ENCODE peak calls at places on chromosome 6, in four cellular contexts. F, H, C and G are unnamed samples.

GRCh38 chr6:134544737-134545136 is 226.8 kb upstream of the SGK1 start:
- DNase-seq in F (no peak), H (no peak), C (no peak), G (no peak)

GRCh38 chr6:11912420-11912819 is 99.7 kb upstream of the HIVEP1 start:
- DNase-seq in F (no peak), H (no peak), C (no peak), G (peak)

GRCh38 chr6:144314003-144314485 is 28.9 kb downstream of the UTRN start:
- DNase-seq in F (peak), H (no peak), C (no peak), G (no peak)

GRCh38 chr6:90098637-90099036 is 198.0 kb downstream of the BACH2 start:
- DNase-seq in F (peak), H (no peak), C (peak), G (no peak)

GRCh38 chr6:79338493-79338892 is 104.0 kb upstream of the HMGN3 start:
- DNase-seq in F (no peak), H (no peak), C (no peak), G (no peak)

GRCh38 chr6:21856096-21856825 is 262.7 kb downstream of the SOX4 start:
- DNase-seq in F (peak), H (no peak), C (peak), G (no peak)

GRCh38 chr6:143293526-143293925 is 157.0 kb downstream of the ADAT2 start:
- DNase-seq in F (no peak), H (no peak), C (peak), G (no peak)

GRCh38 chr6:27128796-27129094 is 118.8 kb upstream of the PRSS16 start:
- DNase-seq in F (no peak), H (no peak), C (no peak), G (no peak)

GRCh38 chr6:134249759-134250602 is 67.9 kb downstream of the SGK1 start:
- DNase-seq in F (no peak), H (no peak), C (peak), G (no peak)

GRCh38 chr6:169073311-169073710 is 180.3 kb downstream of the THBS2 start:
- DNase-seq in F (peak), H (no peak), C (peak), G (no peak)

GRCh38 chr6:16973071-16973470 is 128.8 kb upstream of the STMND1 start:
- DNase-seq in F (no peak), H (no peak), C (no peak), G (no peak)

GRCh38 chr6:111852704-111853103 is 20.5 kb downstream of the FYN start:
- DNase-seq in F (no peak), H (no peak), C (peak), G (no peak)

GRCh38 chr6:106184629-106185028 is 98.5 kb downstream of the PRDM1 start:
- DNase-seq in F (no peak), H (no peak), C (no peak), G (no peak)

GRCh38 chr6:26031151-26031594 is 56.1 kb upstream of the HFE start:
- DNase-seq in F (no peak), H (no peak), C (no peak), G (no peak)

GRCh38 chr6:35713006-35713405 is 23.8 kb upstream of the ARMC12 start:
- DNase-seq in F (no peak), H (no peak), C (no peak), G (no peak)

GRCh38 chr6:108102965-108103364 is 28.4 kb upstream of the OSTM1 start:
- DNase-seq in F (no peak), H (no peak), C (no peak), G (no peak)

GRCh38 chr6:139883776-139884175 is 509.3 kb upstream of the CITED2 start:
- DNase-seq in F (no peak), H (no peak), C (peak), G (no peak)

GRCh38 chr6:40044196-40044595 is 109.9 kb upstream of the MOCS1 start:
- DNase-seq in F (no peak), H (no peak), C (no peak), G (no peak)

GRCh38 chr6:75275067-75275466 is 9.5 kb downstream of the TMEM30A start:
- DNase-seq in F (peak), H (no peak), C (peak), G (no peak)

GRCh38 chr6:16409531-16410441 is 171.4 kb downstream of the GMPR start:
- DNase-seq in F (peak), H (peak), C (peak), G (peak)

GRCh38 chr6:50249493-50249892 is 199.8 kb upstream of the DEFB112 start:
- DNase-seq in F (no peak), H (no peak), C (no peak), G (no peak)

GRCh38 chr6:161127071-161127740 is 135.6 kb downstream of the MAP3K4 start:
- DNase-seq in F (no peak), H (no peak), C (no peak), G (no peak)

GRCh38 chr6:15538106-15538505 is 124.7 kb downstream of the DTNBP1 start:
- DNase-seq in F (no peak), H (no peak), C (no peak), G (no peak)

GRCh38 chr6:100347901-100348550 is 116.7 kb downstream of the SIM1 start:
- DNase-seq in F (peak), H (no peak), C (peak), G (peak)

GRCh38 chr6:137160763-137161162 is 12.7 kb downstream of the IL22RA2 start:
- DNase-seq in F (peak), H (no peak), C (no peak), G (no peak)

GRCh38 chr6:136550330-136551071 is at the start of gene MAP7:
- DNase-seq in F (no peak), H (peak), C (peak), G (peak)

GRCh38 chr6:168272379-168273011 is 47.1 kb downstream of the DACT2 start:
- DNase-seq in F (no peak), H (no peak), C (no peak), G (no peak)

GRCh38 chr6:30881987-30882763 is 2.1 kb upstream of the DDR1 start:
- DNase-seq in F (no peak), H (no peak), C (no peak), G (no peak)

GRCh38 chr6:73169111-73169510 is 56.2 kb downstream of the KHDC1L start:
- DNase-seq in F (no peak), H (no peak), C (no peak), G (no peak)

GRCh38 chr6:129672345-129672691 is 37.7 kb downstream of the ARHGAP18 start:
- DNase-seq in F (no peak), H (no peak), C (no peak), G (no peak)

GRCh38 chr6:55668625-55669024 is 89.6 kb upstream of the HMGCLL1 start:
- DNase-seq in F (peak), H (no peak), C (no peak), G (no peak)

GRCh38 chr6:111727798-111728197 is 122.1 kb upstream of the TRAF3IP2 start:
- DNase-seq in F (peak), H (peak), C (no peak), G (no peak)

GRCh38 chr6:157158897-157159296 is 164.4 kb downstream of the TMEM242 start:
- DNase-seq in F (no peak), H (no peak), C (no peak), G (no peak)
- TF ChIP-seq CTCF in F (peak), H (peak), C (no peak), G (no peak)

GRCh38 chr6:43508481-43509141 is 1.5 kb downstream of the LRRC73 start:
- DNase-seq in F (no peak), H (no peak), C (no peak), G (no peak)
- H3K4me3 ChIP-seq in F (no peak), H (no peak), C (no peak), G (no peak)

GRCh38 chr6:141202641-141203040 is 930.1 kb upstream of the GJE1 start:
- DNase-seq in F (no peak), H (no peak), C (peak), G (no peak)

GRCh38 chr6:141199074-141199473 is 933.7 kb upstream of the GJE1 start:
- DNase-seq in F (peak), H (no peak), C (peak), G (no peak)

GRCh38 chr6:141209890-141210289 is 922.8 kb upstream of the GJE1 start:
- DNase-seq in F (no peak), H (no peak), C (no peak), G (no peak)

GRCh38 chr6:141208101-141208500 is 924.6 kb upstream of the GJE1 start:
- DNase-seq in F (no peak), H (no peak), C (no peak), G (no peak)

DNA sequence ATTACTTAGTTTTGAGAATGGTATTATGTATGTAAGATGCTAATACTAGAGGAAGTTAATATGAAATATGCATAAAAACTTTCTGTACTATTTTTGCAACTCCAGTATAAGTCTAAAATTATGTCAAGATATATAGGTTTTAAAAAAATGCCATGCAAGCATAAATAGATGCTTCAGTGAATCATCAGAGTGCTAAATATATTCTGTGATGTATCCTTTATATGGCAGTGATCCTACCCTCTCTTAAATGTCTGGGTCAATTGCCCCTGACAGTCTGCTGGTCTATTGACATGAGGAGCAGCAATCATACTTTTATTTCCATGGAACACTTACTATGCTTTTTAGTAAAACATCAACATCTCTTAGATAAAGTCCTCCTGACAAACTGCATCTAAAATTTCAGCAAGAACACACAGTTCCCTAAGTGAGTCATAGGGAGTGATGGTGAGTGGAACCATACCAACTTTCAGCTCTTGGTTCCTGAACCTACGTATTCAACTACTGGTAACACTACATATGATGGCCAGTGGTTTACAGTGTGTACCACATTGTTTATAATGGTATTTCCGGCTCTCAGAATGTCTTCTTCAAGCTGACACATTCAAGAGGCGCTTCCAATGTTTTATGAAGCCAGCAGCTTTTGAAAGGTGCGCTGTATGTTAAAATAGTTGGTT is 928.7 kb upstream of the GJE1 start:
- DNase-seq in F (peak), H (no peak), C (peak), G (peak)
- TF ChIP-seq CTCF in F (no peak), H (no peak), C (no peak), G (no peak)

GRCh38 chr6:642805-643204 is 14.1 kb downstream of the HUS1B start:
- DNase-seq in F (no peak), H (no peak), C (no peak), G (no peak)
- H3K4me3 ChIP-seq in F (no peak), H (no peak), C (no peak), G (no peak)

GRCh38 chr6:7523922-7524321 is 17.5 kb upstream of the DSP start:
- DNase-seq in F (no peak), H (no peak), C (no peak), G (no peak)

GRCh38 chr6:7526755-7527154 is 14.7 kb upstream of the DSP start:
- DNase-seq in F (no peak), H (no peak), C (no peak), G (no peak)

GRCh38 chr6:7528565-7528964 is 12.9 kb upstream of the DSP start:
- DNase-seq in F (no peak), H (no peak), C (peak), G (no peak)

GRCh38 chr6:7518853-7519252 is 22.6 kb upstream of the DSP start:
- DNase-seq in F (no peak), H (no peak), C (no peak), G (no peak)

DNA sequence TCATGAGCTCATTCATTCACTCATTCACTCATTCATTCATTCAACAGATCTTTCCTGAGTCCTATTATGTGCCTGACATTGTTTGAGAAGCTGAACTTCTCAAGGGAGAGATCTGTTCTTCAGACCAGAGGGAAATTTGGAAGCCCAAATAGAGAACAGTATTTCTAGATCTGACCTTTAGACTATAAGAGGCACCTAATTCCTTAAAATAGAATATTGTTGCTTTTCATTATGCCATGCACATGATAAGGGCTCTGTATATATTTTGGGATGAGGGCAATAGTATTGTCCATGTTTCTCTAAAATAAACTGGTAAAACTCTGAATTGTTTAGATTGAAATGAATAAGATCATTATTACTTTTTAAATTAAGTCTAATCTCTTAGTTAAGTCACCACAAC is 18.6 kb upstream of the DSP start:
- DNase-seq in F (no peak), H (no peak), C (no peak), G (no peak)
- TF ChIP-seq CTCF in F (no peak), H (no peak), C (no peak), G (no peak)